ENCODE peak calls at places on chromosomes 16 and 17, in five cellular contexts. R, Y, N, S and G are unnamed samples.

GRCh38 chr16:28974007-28974436 is 556 bp upstream of the SPNS1 start:
- DNase-seq in N (no peak), S (peak), Y (no peak), R (peak), G (peak)

GRCh38 chr17:57524790-57525543 is 220.1 kb downstream of the CCDC182 start:
- DNase-seq in Y (no peak), S (no peak), R (no peak), N (peak), G (no peak)

GRCh38 chr16:27718136-27718766 is 168.3 kb downstream of the KATNIP start:
- DNase-seq in Y (peak), R (no peak), S (no peak), N (no peak), G (no peak)

GRCh38 chr17:794876-795275 is 12.7 kb downstream of the MRM3 start:
- DNase-seq in S (peak), Y (peak), N (no peak), R (peak), G (peak)

GRCh38 chr16:27230562-27230991 is 27.3 kb downstream of the KDM8 start:
- DNase-seq in N (no peak), Y (no peak), S (peak), R (peak), G (no peak)

GRCh38 chr16:13122074-13122473 is 220.7 kb downstream of the SHISA9 start:
- DNase-seq in S (no peak), Y (no peak), R (no peak), N (no peak), G (no peak)

GRCh38 chr16:85240982-85241924 is 129.0 kb upstream of the CIBAR2 start:
- DNase-seq in R (no peak), Y (no peak), S (no peak), N (no peak), G (no peak)

GRCh38 chr17:2056221-2057129 is 1.6 kb downstream of the HIC1 start:
- DNase-seq in N (no peak), R (peak), S (peak), Y (peak), G (no peak)

GRCh38 chr17:81854974-81855774 is 5.2 kb downstream of the P4HB start:
- DNase-seq in S (no peak), Y (peak), N (no peak), R (no peak), G (peak)

GRCh38 chr17:75626496-75627038 is 6.7 kb upstream of the SMIM5 start:
- DNase-seq in N (no peak), Y (no peak), R (no peak), S (no peak), G (no peak)

GRCh38 chr17:40121191-40121885 is 433 bp upstream of the MSL1 start:
- DNase-seq in S (peak), N (no peak), R (no peak), Y (no peak), G (peak)

GRCh38 chr17:62703776-62704380 is 76.4 kb downstream of the MRC2 start:
- DNase-seq in S (peak), N (no peak), R (peak), Y (peak), G (peak)

GRCh38 chr16:87076331-87076949 is 240.8 kb downstream of the C16orf95 start:
- DNase-seq in N (no peak), Y (no peak), R (no peak), S (no peak), G (no peak)

GRCh38 chr17:8060274-8060673 is 21.4 kb downstream of the ALOX15B start:
- DNase-seq in N (peak), S (peak), R (peak), Y (peak), G (peak)

GRCh38 chr16:49600976-49601375 is 227.4 kb downstream of the C16orf78 start:
- DNase-seq in R (no peak), S (no peak), N (no peak), Y (no peak), G (no peak)

GRCh38 chr16:81657731-81658130 is 121.4 kb upstream of the PLCG2 start:
- DNase-seq in R (no peak), N (peak), S (no peak), Y (no peak), G (no peak)

GRCh38 chr17:2064980-2065785 is 10.3 kb downstream of the HIC1 start:
- DNase-seq in R (no peak), Y (peak), S (no peak), N (no peak), G (no peak)

GRCh38 chr17:79978545-79978852 is 57.2 kb downstream of the TBC1D16 start:
- DNase-seq in N (no peak), S (no peak), R (no peak), Y (peak), G (no peak)

GRCh38 chr17:81090361-81091133 is 55.6 kb downstream of the BAIAP2 start:
- DNase-seq in Y (no peak), S (peak), N (no peak), R (no peak), G (peak)

GRCh38 chr17:80295146-80295545 is 34.5 kb downstream of the RNF213 start:
- DNase-seq in S (peak), Y (peak), R (no peak), N (no peak), G (no peak)

GRCh38 chr16:15576960-15577958 is 65.7 kb downstream of the MARF1 start:
- DNase-seq in Y (no peak), S (no peak), R (no peak), N (no peak), G (no peak)

GRCh38 chr16:54066451-54067056 is 220.0 kb downstream of the IRX3 start:
- DNase-seq in S (no peak), Y (no peak), N (no peak), R (no peak), G (peak)

GRCh38 chr16:81738831-81739496 is 40.1 kb upstream of the PLCG2 start:
- DNase-seq in Y (peak), N (no peak), R (peak), S (peak), G (peak)

GRCh38 chr16:55605756-55606155 is 39.3 kb downstream of the CAPNS2 start:
- DNase-seq in N (no peak), R (no peak), S (no peak), Y (no peak), G (no peak)

GRCh38 chr16:31365131-31365865 is 10.3 kb downstream of the ITGAX start:
- DNase-seq in R (no peak), Y (peak), S (no peak), N (no peak), G (no peak)

GRCh38 chr16:78372302-78372701 is 272.8 kb downstream of the WWOX start:
- DNase-seq in Y (no peak), N (no peak), S (no peak), R (no peak), G (no peak)

GRCh38 chr16:68370921-68371651 is 60.3 kb downstream of the PRMT7 start:
- DNase-seq in R (no peak), Y (peak), S (peak), N (no peak), G (no peak)

GRCh38 chr16:86222541-86222940 is 287.8 kb upstream of the FOXF1 start:
- DNase-seq in Y (peak), R (no peak), N (no peak), S (no peak), G (no peak)

GRCh38 chr17:57918017-57918895 is 37.0 kb downstream of the CUEDC1 start:
- DNase-seq in Y (no peak), R (no peak), S (no peak), N (no peak), G (no peak)

GRCh38 chr16:55853114-55853513 is 20.2 kb upstream of the CES1 start:
- DNase-seq in Y (no peak), R (no peak), N (no peak), S (no peak), G (no peak)